ENCODE peak calls at places on chromosomes 16 and 17, in five cellular contexts. L, S, G, O and V are unnamed samples.

GRCh38 chr16:52446076-52446475 is 100.9 kb downstream of the TOX3 start:
- DNase-seq in L (no peak), S (no peak), G (no peak), O (peak), V (peak)

GRCh38 chr17:41977991-41978390 is 11.4 kb downstream of the CNP start:
- DNase-seq in L (no peak), S (no peak), G (no peak), O (no peak), V (no peak)

GRCh38 chr16:21301168-21301894 is 23.2 kb upstream of the CRYM start:
- DNase-seq in L (peak), S (peak), G (peak), O (peak), V (no peak)

GRCh38 chr17:45050680-45051059 is 762 bp downstream of the DCAKD start:
- DNase-seq in L (no peak), S (no peak), G (no peak), O (peak), V (no peak)

GRCh38 chr17:74430706-74431567 is 951 bp upstream of the GPRC5C start:
- DNase-seq in L (peak), S (peak), G (peak), O (peak), V (no peak)

GRCh38 chr16:89257281-89257731 is 39.8 kb downstream of the ZNF778 start:
- DNase-seq in L (no peak), S (no peak), G (peak), O (no peak), V (no peak)

GRCh38 chr16:23952128-23953041 is 116.6 kb downstream of the PRKCB start:
- DNase-seq in L (no peak), S (no peak), G (no peak), O (no peak), V (peak)

GRCh38 chr16:52491216-52491615 is 55.7 kb downstream of the TOX3 start:
- DNase-seq in L (no peak), S (no peak), G (no peak), O (no peak), V (no peak)

GRCh38 chr17:80941743-80942211 is 49.9 kb upstream of the CHMP6 start:
- DNase-seq in L (no peak), S (no peak), G (no peak), O (no peak), V (no peak)

GRCh38 chr16:21663889-21664647 is at the start of gene OTOA:
- DNase-seq in L (no peak), S (no peak), G (peak), O (no peak), V (no peak)

GRCh38 chr16:5709889-5710288 is 612.3 kb upstream of the EEF2KMT start:
- DNase-seq in L (no peak), S (no peak), G (peak), O (no peak), V (peak)

GRCh38 chr17:64679710-64680216 is 17.7 kb upstream of the SMURF2 start:
- DNase-seq in L (no peak), S (no peak), G (no peak), O (peak), V (no peak)

GRCh38 chr16:20899503-20900298 is 457 bp downstream of the DCUN1D3 start:
- DNase-seq in L (peak), S (no peak), G (peak), O (peak), V (no peak)

GRCh38 chr17:31099051-31099450 is 4.3 kb downstream of the NF1 start:
- DNase-seq in L (no peak), S (no peak), G (no peak), O (no peak), V (no peak)

GRCh38 chr16:17519556-17519955 is 48.8 kb upstream of the XYLT1 start:
- DNase-seq in L (no peak), S (no peak), G (no peak), O (no peak), V (no peak)

GRCh38 chr17:27259356-27259755 is 34.6 kb upstream of the WSB1 start:
- DNase-seq in L (no peak), S (no peak), G (no peak), O (no peak), V (no peak)

GRCh38 chr17:15334266-15334665 is 7.1 kb downstream of the TEKT3 start:
- DNase-seq in L (no peak), S (no peak), G (no peak), O (no peak), V (no peak)

GRCh38 chr16:12259258-12259657 is 282.7 kb downstream of the SNX29 start:
- DNase-seq in L (peak), S (no peak), G (no peak), O (no peak), V (no peak)

GRCh38 chr16:12235110-12235509 is 258.6 kb downstream of the SNX29 start:
- DNase-seq in L (no peak), S (no peak), G (no peak), O (no peak), V (no peak)

GRCh38 chr16:29310852-29311314 is 95.6 kb downstream of the NPIPB11 start:
- DNase-seq in L (no peak), S (no peak), G (no peak), O (peak), V (no peak)

GRCh38 chr17:15502315-15503112 is 35.1 kb upstream of the CDRT4 start:
- DNase-seq in L (peak), S (no peak), G (peak), O (peak), V (peak)

DNA sequence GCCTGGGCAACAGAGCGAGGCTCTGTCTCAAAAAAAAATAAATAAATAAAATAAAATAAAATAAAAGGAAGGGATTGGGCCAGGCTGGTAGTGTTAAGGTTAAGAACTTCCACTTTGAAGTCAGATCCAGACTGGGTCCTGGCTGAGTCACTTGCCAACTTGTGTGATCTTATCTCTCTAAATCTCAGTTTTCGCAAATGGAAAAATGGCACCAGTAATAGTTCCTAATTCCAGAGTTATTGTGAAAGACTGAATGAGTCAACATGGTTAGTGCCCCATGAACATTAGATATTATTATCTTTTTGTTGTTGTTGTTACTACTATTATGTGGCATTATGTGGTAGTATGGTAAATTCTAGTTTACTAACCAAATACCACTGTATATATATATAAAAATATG is 188.0 kb upstream of the AXIN2 start:
- DNase-seq in L (no peak), S (no peak), G (no peak), O (peak), V (no peak)
- TF ChIP-seq SUZ12 in L (no peak), S (no peak), G (no peak), O (no peak), V (no peak)

DNA sequence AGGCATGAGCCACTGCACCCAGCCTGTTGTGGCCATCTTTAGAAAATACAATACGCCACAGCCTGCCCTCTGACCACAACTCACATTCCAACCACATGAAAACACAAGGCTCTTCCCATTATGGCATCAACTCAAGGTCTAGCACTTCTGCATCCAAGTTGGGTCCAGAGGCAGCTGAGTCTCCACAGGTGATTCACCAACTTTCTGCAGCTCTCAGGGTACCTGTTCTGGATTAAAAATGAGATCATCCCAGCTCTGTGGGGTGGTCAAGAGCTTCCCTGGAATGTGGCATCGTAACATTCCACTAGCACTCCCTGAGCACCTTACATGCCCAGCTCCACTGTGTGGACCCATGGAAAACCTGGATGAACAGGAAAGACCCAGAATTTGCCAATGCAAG is 9.9 kb upstream of the GUCY2D start:
- DNase-seq in L (no peak), S (no peak), G (no peak), O (no peak), V (no peak)
- TF ChIP-seq SUZ12 in L (no peak), S (no peak), G (no peak), O (no peak), V (no peak)

GRCh38 chr17:79841369-79842135 is 2.3 kb upstream of the CBX4 start:
- DNase-seq in L (no peak), S (no peak), G (peak), O (no peak), V (no peak)
- TF ChIP-seq SUZ12 in L (no peak), S (peak), G (peak), O (no peak), V (peak)

GRCh38 chr16:49528035-49528434 is 154.4 kb downstream of the C16orf78 start:
- DNase-seq in L (no peak), S (no peak), G (no peak), O (no peak), V (no peak)
- TF ChIP-seq SUZ12 in L (no peak), S (no peak), G (no peak), O (no peak), V (no peak)

GRCh38 chr17:55722016-55722706 is 503 bp downstream of the TMEM100 start:
- DNase-seq in L (no peak), S (no peak), G (no peak), O (no peak), V (no peak)
- TF ChIP-seq SUZ12 in L (no peak), S (no peak), G (no peak), O (no peak), V (no peak)

GRCh38 chr17:78397681-78398101 is 19.2 kb downstream of the PGS1 start:
- DNase-seq in L (no peak), S (no peak), G (no peak), O (no peak), V (no peak)

GRCh38 chr17:78396436-78397335 is 18.2 kb downstream of the PGS1 start:
- DNase-seq in L (no peak), S (no peak), G (no peak), O (peak), V (no peak)

GRCh38 chr17:78399028-78399692 is 20.7 kb downstream of the PGS1 start:
- DNase-seq in L (no peak), S (no peak), G (no peak), O (no peak), V (no peak)

GRCh38 chr17:78399693-78400144 is 21.3 kb downstream of the PGS1 start:
- DNase-seq in L (no peak), S (no peak), G (no peak), O (peak), V (no peak)

DNA sequence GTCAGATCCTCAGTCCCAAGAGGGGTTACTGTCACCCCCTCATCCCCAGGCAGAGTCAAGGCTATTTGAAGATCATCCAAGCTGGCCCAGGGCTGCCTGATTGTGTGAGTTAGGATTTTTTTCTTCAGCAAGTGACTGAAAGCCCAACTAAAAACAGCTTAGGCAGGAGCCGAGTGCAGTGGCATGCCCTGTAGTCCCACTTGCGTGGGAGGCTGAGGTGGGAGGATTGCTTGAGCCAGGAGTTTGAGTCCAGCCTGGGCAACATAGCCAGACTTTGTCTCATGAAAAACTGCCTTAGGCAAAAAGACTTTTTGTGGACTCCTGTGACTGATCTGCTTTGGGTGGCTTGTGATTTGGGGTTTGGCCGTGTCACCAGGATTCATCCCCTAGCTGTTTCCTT is 19.9 kb downstream of the PGS1 start:
- DNase-seq in L (no peak), S (no peak), G (no peak), O (no peak), V (no peak)
- TF ChIP-seq SUZ12 in L (no peak), S (no peak), G (no peak), O (no peak), V (no peak)

GRCh38 chr16:44655-45054 is 8.8 kb downstream of the POLR3K start:
- DNase-seq in L (no peak), S (no peak), G (no peak), O (no peak), V (no peak)
- TF ChIP-seq SUZ12 in L (no peak), S (no peak), G (no peak), O (no peak), V (no peak)